ENCODE peak calls at places on chromosomes 16 and 17, in six cellular contexts. A is K562, J is GM12891, I is H1, R is HepG2, O is GM12878. G is an unnamed sample.

GRCh38 chr17:17835415-17836249 is 1.2 kb downstream of the SREBF1 start:
- DNase-seq in A (no peak), J (no peak), I (no peak), R (no peak), O (no peak), G (no peak)

GRCh38 chr16:4695473-4696171 is 2.3 kb downstream of the NUDT16L1 start:
- DNase-seq in A (no peak), J (no peak), I (no peak), R (no peak), O (no peak), G (no peak)

GRCh38 chr17:37648555-37648954 is 5.3 kb upstream of the DDX52 start:
- DNase-seq in A (no peak), J (no peak), I (no peak), R (no peak), O (no peak), G (no peak)

GRCh38 chr17:75406222-75406615 is 741 bp upstream of the GRB2 start:
- DNase-seq in A (peak; percentile 24), J (no peak), I (no peak), R (no peak), O (no peak), G (no peak)

GRCh38 chr17:35577826-35578194 is 561 bp downstream of the PEX12 start:
- DNase-seq in A (peak; percentile 51), J (no peak), I (no peak), R (no peak), O (no peak), G (no peak)

GRCh38 chr17:56121661-56122060 is 31.6 kb upstream of the ANKFN1 start:
- DNase-seq in A (no peak), J (no peak), I (no peak), R (no peak), O (no peak), G (no peak)

GRCh38 chr17:64152428-64153125 is 22.6 kb upstream of the ERN1 start:
- DNase-seq in A (no peak), J (no peak), I (no peak), R (no peak), O (no peak), G (no peak)

GRCh38 chr17:45730192-45730591 is 53.9 kb upstream of the CRHR1 start:
- DNase-seq in A (no peak), J (no peak), I (no peak), R (no peak), O (no peak), G (no peak)

GRCh38 chr17:58541249-58541648 is 26.8 kb upstream of the MTMR4 start:
- DNase-seq in A (peak; percentile 30), J (no peak), I (no peak), R (no peak), O (no peak), G (no peak)

GRCh38 chr16:85687651-85688471 is 893 bp downstream of the GINS2 start:
- DNase-seq in A (peak; percentile 37), J (no peak), I (no peak), R (no peak), O (no peak), G (no peak)
- TF ChIP-seq POLR2AphosphoS5 in A (no peak), J (no peak), I (no peak), R (no peak), O (no peak), G (no peak)

DNA sequence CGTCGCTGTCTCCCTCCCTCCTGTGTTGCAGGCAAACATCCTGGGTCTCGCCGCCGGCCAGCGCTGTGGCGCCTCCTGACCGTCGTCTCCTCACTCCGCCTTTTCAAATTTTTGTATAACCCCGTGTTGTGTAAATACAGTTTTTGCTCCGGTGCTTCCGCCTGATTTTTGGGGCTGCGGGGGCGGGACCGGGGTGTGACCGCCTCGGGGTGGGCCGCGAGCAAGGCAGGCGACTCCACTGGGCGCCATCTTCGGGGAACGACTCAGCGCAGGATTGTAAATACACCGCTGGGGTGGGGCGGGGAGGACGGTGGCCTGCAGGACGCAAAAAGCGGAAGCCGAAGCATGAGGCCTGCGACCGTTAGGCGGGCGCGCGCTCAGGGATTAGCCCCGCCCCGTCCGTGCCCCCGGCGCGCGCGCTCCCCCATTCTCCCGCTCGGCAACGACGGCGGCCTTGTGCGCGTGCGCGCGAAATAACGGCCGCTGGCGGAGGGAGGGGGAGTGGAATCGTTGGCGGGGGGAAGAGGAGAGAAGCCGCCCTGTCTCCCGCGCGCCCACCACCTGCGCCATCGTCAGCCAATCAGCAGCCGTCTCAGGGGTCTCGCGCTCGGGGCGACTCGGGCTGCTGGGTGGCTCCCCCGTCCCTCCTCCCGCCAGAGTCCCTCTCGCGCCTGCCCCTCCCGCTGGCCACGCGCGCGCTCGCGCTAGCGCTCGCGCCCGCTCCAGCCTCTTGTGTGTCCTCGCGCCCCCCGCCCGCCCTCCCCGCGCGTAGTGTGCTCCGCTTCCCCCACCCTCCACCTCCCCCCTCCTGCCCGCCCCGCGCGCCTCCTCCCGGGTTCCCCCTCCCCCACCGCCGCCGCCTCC is 865 bp upstream of the MAZ start:
- DNase-seq in A (peak; percentile 98), J (peak; percentile 89), I (peak; percentile 96), R (peak; percentile 97), O (peak; percentile 76), G (peak; percentile 89)
- TF ChIP-seq POLR2A in A (peak; percentile 88), J (peak; percentile 76), I (peak; percentile 76), R (no peak), O (peak; percentile 95), G (peak; percentile 87)

DNA sequence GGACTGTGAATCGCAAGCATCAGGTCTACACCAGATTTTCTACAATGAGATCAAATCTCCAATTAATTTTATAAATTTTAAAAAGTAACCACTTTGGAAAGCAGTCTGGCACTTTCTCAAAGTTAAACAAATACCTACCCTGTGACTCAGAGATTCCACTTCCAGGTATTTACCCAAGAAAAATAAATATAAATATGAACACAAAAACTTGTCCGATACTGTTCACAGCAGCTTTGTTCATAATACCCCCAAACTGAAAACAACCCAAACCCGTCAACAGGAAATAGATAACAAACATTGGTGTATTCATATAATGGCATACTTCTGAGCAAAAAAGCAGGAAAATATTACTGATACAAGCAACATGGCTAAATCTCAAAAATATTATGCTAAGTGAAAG is 12.1 kb downstream of the ZDHHC7 start:
- DNase-seq in A (no peak), J (no peak), I (no peak), R (peak; percentile 70), O (no peak), G (no peak)
- TF ChIP-seq TAF1 in A (no peak), J (no peak), I (no peak), R (no peak), O (no peak), G (no peak)

GRCh38 chr16:66801320-66802105 is at the start of gene TERB1:
- DNase-seq in A (no peak), J (no peak), I (peak; percentile 52), R (no peak), O (no peak), G (peak; percentile 10)
- TF ChIP-seq POLR2AphosphoS5 in A (no peak), J (no peak), I (no peak), R (no peak), O (no peak), G (no peak)

GRCh38 chr16:85567101-85567866 is 45.8 kb upstream of the GSE1 start:
- DNase-seq in A (peak; percentile 94), J (no peak), I (peak; percentile 56), R (no peak), O (no peak), G (no peak)
- TF ChIP-seq POLR2A in A (peak; percentile 65), J (no peak), I (no peak), R (no peak), O (no peak), G (no peak)

DNA sequence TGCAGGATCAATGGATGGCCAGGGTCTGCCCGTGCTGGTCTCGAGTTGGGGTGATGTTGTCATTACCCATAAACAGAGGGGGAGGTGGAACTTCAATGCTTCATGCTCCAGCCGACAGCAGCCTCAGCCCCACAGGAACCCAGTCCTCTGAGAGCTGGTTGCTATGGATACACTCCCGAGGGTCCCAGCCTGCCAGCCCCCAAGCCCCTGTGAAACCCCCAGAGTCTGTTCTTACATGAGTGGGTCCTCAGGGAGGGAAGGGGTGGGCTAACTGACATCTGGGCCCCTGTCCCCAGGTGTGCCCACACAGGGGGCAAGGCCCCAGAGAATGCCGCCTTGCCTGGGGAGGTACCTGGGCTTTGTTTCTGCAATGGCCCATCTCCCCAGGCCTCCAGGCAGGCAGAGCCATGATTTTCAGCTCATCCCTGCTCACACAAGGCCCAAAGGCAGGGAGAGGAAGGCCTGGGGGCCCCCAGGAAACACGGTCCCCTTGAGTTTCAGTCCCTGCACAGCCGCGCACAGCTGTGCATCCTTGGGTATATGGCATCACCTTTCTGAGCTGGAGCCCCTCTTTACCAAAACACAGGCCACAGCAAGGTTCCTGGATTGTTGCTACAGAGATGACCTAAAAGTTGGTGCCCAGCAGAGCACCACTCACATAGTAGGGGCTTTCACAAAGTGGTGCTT is 223.7 kb downstream of the ZNF423 start:
- DNase-seq in A (no peak), J (no peak), I (no peak), R (no peak), O (no peak), G (no peak)
- TF ChIP-seq TAF1 in A (no peak), J (no peak), I (no peak), R (no peak), O (no peak), G (no peak)

DNA sequence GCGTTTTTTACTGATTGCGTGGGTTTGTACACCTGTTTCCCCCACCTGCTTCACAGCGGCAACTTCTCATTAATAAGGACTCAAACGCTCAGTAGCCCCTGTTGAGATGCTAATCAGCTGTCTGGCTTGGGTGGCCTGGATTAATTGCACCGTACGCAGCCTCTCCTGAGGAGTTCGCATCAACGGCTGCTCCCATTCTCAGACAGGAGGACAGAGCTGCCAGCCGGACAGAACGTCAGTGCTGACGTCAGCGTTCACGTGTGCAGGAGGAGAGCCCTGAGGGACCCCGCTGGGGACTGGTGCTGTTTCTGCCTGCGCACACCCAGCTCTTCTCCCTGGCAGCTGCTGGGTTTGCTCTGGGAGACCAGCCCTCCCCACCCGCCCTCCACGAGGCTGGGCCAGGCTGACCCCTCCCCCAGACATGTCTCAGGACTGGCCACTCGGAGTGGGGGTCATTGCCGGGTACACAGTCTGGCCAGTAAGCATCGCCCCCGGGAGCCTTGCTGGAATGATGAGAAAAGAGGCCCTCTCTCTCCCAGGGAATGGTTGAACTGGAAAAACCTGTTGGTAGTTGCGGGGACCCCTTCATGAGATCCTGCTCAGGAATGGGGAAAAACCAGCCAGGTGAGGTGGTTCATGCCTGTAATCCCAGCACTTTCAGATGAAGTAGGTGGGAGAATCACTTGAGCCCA is 5.7 kb upstream of the BANP start:
- DNase-seq in A (no peak), J (no peak), I (no peak), R (no peak), O (no peak), G (no peak)
- TF ChIP-seq POLR2AphosphoS5 in A (no peak), J (no peak), I (no peak), R (no peak), O (no peak), G (no peak)